ENCODE peak calls at places on chromosomes 13 and 19, in five cellular contexts. K, I, B, W and T are unnamed samples.
A peak's percentile ranks its signal among the peaks of the same experiment; 100 is the strongest.

GRCh38 chr13:41645313-41645712 is 188.0 kb downstream of the RGCC start:
- DNase-seq in I (peak; percentile 90), K (no peak), B (peak; percentile 72), W (peak; percentile 92), T (no peak)

GRCh38 chr13:51040431-51040830 is 70.6 kb downstream of the C13orf42 start:
- DNase-seq in K (peak; percentile 42), W (no peak), I (no peak), B (no peak), T (no peak)

GRCh38 chr19:50455992-50456391 is 20.3 kb upstream of the EMC10 start:
- DNase-seq in K (no peak), I (no peak), B (no peak), W (no peak), T (no peak)

GRCh38 chr13:43908156-43909126 is 28.7 kb downstream of the LACC1 start:
- DNase-seq in K (no peak), B (peak; percentile 87), I (peak; percentile 91), W (peak; percentile 97), T (peak; percentile 12)

GRCh38 chr13:102100234-102100633 is 301.6 kb downstream of the FGF14 start:
- DNase-seq in K (no peak), I (no peak), W (no peak), B (no peak), T (no peak)

GRCh38 chr13:72590091-72590490 is 137.3 kb downstream of the MZT1 start:
- DNase-seq in K (no peak), W (no peak), B (no peak), I (no peak), T (no peak)

GRCh38 chr19:4524808-4525562 is 6.7 kb upstream of the PLIN4 start:
- DNase-seq in I (no peak), B (peak; percentile 45), K (peak; percentile 95), W (peak; percentile 75), T (no peak)

GRCh38 chr13:112063309-112063626 is 3.7 kb upstream of the SOX1 start:
- DNase-seq in I (no peak), K (peak; percentile 71), B (no peak), W (no peak), T (no peak)

GRCh38 chr13:94177041-94177440 is 302.4 kb downstream of the DCT start:
- DNase-seq in W (no peak), K (no peak), I (no peak), B (peak; percentile 14), T (no peak)

GRCh38 chr19:19371056-19371455 is 34.4 kb upstream of the GATAD2A start:
- DNase-seq in K (no peak), B (no peak), I (no peak), W (peak; percentile 70), T (no peak)

GRCh38 chr19:51566489-51567100 is 4.5 kb upstream of the ZNF175 start:
- DNase-seq in K (no peak), I (no peak), B (no peak), W (peak; percentile 87), T (no peak)

GRCh38 chr19:57719901-57720519 is 7.4 kb downstream of the ZNF671 start:
- DNase-seq in K (peak; percentile 44), W (no peak), B (no peak), I (no peak), T (no peak)

GRCh38 chr19:57720878-57721277 is 6.5 kb downstream of the ZNF671 start:
- DNase-seq in B (no peak), I (no peak), K (peak; percentile 32), W (no peak), T (no peak)

DNA sequence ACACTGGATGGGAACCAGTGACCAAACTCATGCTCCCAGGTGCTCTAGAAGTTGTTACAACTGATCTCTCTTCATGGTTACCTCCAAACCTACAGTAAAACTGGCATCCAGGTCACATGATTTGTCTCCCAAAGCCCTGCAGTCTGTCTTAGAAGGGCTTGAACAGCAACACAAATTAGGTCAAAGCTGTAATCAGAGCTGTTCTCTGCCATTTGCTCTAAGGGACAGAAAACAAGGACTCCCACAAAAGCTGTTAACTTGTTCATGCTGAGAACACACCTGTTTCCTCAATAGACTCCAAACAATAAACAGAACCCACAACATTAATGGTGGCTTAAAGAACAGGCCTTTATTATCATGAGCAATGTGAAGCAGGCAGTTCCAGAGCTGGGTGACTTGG is 8.0 kb downstream of the ZNF671 start:
- DNase-seq in I (no peak), W (no peak), B (no peak), K (peak; percentile 14), T (no peak)
- H4K8ac ChIP-seq in I (no peak overlapping the region), W (no peak overlapping the region), B (no peak overlapping the region), K (no peak overlapping the region), T (no peak overlapping the region)

GRCh38 chr19:12364391-12365093 is 941 bp downstream of the ZNF442 start:
- DNase-seq in I (peak; percentile 4), W (peak; percentile 29), B (peak; percentile 26), K (no peak), T (no peak)
- H3K14ac ChIP-seq in I (no peak overlapping the region), W (no peak overlapping the region), B (no peak overlapping the region), K (no peak overlapping the region), T (no peak overlapping the region)

GRCh38 chr19:29662278-29662603 is 3.0 kb upstream of the PLEKHF1 start:
- DNase-seq in I (no peak), B (no peak), W (no peak), K (no peak), T (no peak)
- H3K4me3 ChIP-seq in I (peak overlapping the region; percentile 11), B (peak overlapping the region; percentile 62), W (no peak overlapping the region), K (no peak overlapping the region), T (no peak overlapping the region)

DNA sequence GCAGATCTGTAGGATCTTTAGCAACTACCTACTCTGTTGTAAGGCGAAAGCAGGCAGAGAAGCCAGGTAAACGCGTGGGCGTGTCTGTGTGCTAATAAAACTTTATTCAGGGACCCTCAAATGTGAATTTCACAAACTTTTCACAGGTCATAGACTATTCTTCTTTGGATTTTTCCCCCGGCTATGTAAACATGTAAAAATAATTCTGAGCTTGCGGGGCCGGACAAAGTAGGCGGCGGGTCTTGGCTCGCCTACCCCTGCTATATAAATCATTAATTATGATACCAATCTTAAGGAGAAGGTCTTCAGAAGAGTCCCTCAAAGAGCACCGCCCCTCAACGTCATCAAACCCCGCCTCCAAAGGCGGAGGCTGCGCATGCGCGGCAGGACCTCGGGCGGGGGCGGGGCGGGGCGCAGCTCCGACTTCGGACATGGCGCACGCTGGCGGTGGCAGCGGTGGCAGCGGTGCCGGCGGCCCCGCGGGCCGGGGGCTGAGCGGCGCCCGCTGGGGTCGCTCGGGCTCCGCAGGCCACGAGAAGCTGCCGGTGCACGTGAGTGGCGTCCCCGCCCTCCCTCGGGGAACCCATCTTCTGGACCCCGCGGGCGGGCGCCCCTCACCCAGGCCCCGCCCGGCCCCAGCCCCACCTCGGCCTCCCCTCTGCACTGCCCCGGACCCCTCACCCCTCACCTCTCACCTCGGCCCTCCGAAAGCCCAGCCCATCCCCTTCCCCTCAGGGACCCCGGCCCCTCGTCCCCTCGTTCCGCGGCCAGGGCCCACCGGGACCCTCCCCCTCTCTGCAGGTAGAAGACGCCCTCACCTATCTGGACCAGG is at the start of gene SIN3B:
- DNase-seq in W (peak; percentile 96), I (peak; percentile 82), K (peak; percentile 95), B (peak; percentile 90), T (peak; percentile 90)
- H4K8ac ChIP-seq in W (peak within 1 kb of the TSS; percentile 88), I (peak within 1 kb of the TSS; percentile 73), K (peak within 1 kb of the TSS; percentile 64), B (peak within 1 kb of the TSS; percentile 4), T (no peak within 1 kb of the TSS)

DNA sequence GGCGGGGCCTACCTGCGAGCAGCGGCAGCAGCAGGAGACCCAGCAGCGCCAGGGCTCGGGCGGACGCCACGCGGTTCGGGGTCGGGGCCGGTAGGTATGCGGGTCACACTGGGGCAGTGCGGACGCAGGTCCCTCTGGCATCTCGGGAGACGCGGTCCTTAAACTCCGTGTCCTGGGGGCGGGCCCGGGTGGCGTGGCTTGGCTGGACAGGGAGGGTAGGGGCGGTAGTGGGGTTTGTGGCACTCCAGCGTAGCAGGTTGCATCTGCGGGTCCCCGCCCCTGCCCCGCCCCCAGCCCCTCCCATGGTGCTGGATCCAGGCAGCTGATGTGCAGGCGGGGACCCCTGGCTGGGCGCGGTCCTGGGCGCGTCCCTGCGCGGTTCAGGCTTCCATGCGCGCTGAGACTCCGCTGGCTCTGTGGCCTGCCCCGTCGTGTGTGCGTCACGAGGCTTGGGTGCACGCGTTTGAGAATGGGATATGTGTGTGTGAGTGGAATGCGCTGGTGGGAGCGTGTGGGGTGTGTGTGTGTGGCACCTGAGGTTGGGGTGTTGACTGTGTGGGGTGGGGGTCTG is 96.1 kb downstream of the WTIP start:
- DNase-seq in W (no peak), K (peak; percentile 72), B (no peak), I (no peak), T (no peak)
- H3K14ac ChIP-seq in W (no peak overlapping the region), K (no peak overlapping the region), B (no peak overlapping the region), I (no peak overlapping the region), T (peak overlapping the region; percentile 82)

DNA sequence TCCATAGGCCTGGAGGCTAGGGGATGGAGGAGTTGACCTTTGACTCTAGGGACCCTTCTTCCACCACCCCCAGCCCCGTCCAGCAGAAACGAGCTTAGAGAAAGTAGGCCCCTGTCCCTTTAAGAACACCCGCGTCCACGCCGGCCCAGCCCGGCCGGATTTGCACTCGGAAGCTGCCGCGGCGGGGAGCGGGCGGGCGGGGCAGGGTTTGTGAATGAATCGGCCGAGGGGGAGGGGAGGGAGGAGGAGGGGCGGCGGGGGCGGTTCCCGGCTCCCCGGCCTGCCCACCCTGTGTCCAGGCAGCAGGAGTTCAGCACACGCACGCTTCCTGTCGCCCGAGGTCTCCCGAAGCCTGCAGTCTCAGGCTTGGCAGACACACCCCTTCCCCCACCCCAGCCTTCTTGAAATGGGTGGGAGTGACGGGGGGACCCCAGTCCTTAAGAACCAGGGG is 1.5 kb downstream of the UNC13A start:
- DNase-seq in W (no peak), I (no peak), K (peak; percentile 85), B (peak; percentile 46), T (no peak)
- H3K4me3 ChIP-seq in W (no peak overlapping the region), I (peak overlapping the region; percentile 7), K (peak overlapping the region; percentile 84), B (peak overlapping the region; percentile 50), T (peak overlapping the region; percentile 66)

GRCh38 chr19:28726533-28726932 is 486.4 kb downstream of the UQCRFS1 start:
- DNase-seq in B (no peak), I (no peak), W (no peak), K (no peak), T (no peak)

GRCh38 chr19:28731577-28731976 is 481.4 kb downstream of the UQCRFS1 start:
- DNase-seq in B (no peak), W (no peak), I (no peak), K (no peak), T (no peak)

GRCh38 chr19:28731113-28731512 is 481.8 kb downstream of the UQCRFS1 start:
- DNase-seq in B (no peak), W (no peak), I (no peak), K (no peak), T (no peak)

GRCh38 chr19:28727835-28728159 is 485.2 kb downstream of the UQCRFS1 start:
- DNase-seq in W (no peak), B (no peak), K (no peak), I (no peak), T (no peak)

GRCh38 chr19:28727133-28727834 is 485.7 kb downstream of the UQCRFS1 start:
- DNase-seq in B (peak; percentile 26), W (no peak), K (peak; percentile 88), I (no peak), T (peak; percentile 56)
- H4K8ac ChIP-seq in B (no peak overlapping the region), W (peak overlapping the region; percentile 91), K (peak overlapping the region; percentile 11), I (no peak overlapping the region), T (no peak overlapping the region)

GRCh38 chr13:20438801-20439200 is 86.9 kb downstream of the CRYL1 start:
- DNase-seq in W (no peak), K (no peak), I (no peak), B (no peak), T (no peak)

GRCh38 chr13:20439261-20439660 is 86.4 kb downstream of the CRYL1 start:
- DNase-seq in I (no peak), K (no peak), B (no peak), W (no peak), T (no peak)

GRCh38 chr13:20435616-20436368 is 89.9 kb downstream of the CRYL1 start:
- DNase-seq in W (no peak), B (no peak), I (no peak), K (no peak), T (no peak)

GRCh38 chr13:20441066-20441465 is 84.6 kb downstream of the CRYL1 start:
- DNase-seq in K (no peak), B (no peak), I (no peak), W (no peak), T (no peak)

GRCh38 chr13:20436505-20436904 is 89.2 kb downstream of the CRYL1 start:
- DNase-seq in K (no peak), B (no peak), W (no peak), I (no peak), T (no peak)
- H3K14ac ChIP-seq in K (no peak overlapping the region), B (no peak overlapping the region), W (no peak overlapping the region), I (no peak overlapping the region), T (no peak overlapping the region)